ENCODE peak calls at places on chromosomes 3 and 15, in eight cellular contexts. One of them, this sample, is unnamed. For H3K9me2 and H3K36me3, the result is how much of the 10 kb centered on the place peaks cover.

GRCh38 chr3:126355777-126356372 is 1.3 kb downstream of the KLF15 start:
- DNase-seq in hepatocyte: peak
- DNase-seq in MM.1S: peak
- DNase-seq in PC-3: no peak
- DNase-seq in GM23248: peak
- DNase-seq in HCT116: peak
- DNase-seq in GM23338: peak
- DNase-seq in SK-N-SH: peak
- DNase-seq in this sample: peak

GRCh38 chr15:25797511-25798206 is 65.5 kb downstream of the ATP10A start:
- DNase-seq in hepatocyte: no peak
- DNase-seq in MM.1S: no peak
- DNase-seq in PC-3: no peak
- DNase-seq in GM23248: peak
- DNase-seq in HCT116: no peak
- DNase-seq in GM23338: no peak
- DNase-seq in SK-N-SH: peak
- DNase-seq in this sample: no peak

GRCh38 chr3:138945646-138946553 is 1.0 kb downstream of the FOXL2 start:
- DNase-seq in hepatocyte: peak
- DNase-seq in MM.1S: no peak
- DNase-seq in PC-3: no peak
- DNase-seq in GM23248: peak
- DNase-seq in HCT116: no peak
- DNase-seq in GM23338: peak
- DNase-seq in SK-N-SH: peak
- DNase-seq in this sample: no peak

GRCh38 chr3:183534249-183534648 is 21.3 kb downstream of the KLHL6 start:
- DNase-seq in hepatocyte: peak
- DNase-seq in MM.1S: no peak
- DNase-seq in PC-3: peak
- DNase-seq in GM23248: peak
- DNase-seq in HCT116: no peak
- DNase-seq in GM23338: no peak
- DNase-seq in SK-N-SH: no peak
- DNase-seq in this sample: no peak

GRCh38 chr3:38404286-38404685 is 49.4 kb upstream of the ACVR2B start:
- DNase-seq in hepatocyte: peak
- DNase-seq in MM.1S: no peak
- DNase-seq in PC-3: peak
- DNase-seq in GM23248: peak
- DNase-seq in HCT116: no peak
- DNase-seq in GM23338: no peak
- DNase-seq in SK-N-SH: no peak
- DNase-seq in this sample: no peak

GRCh38 chr3:78041486-78041885 is 1001.6 kb downstream of the ROBO2 start:
- DNase-seq in hepatocyte: no peak
- DNase-seq in MM.1S: no peak
- DNase-seq in PC-3: peak
- DNase-seq in GM23248: no peak
- DNase-seq in HCT116: no peak
- DNase-seq in GM23338: no peak
- DNase-seq in SK-N-SH: no peak
- DNase-seq in this sample: no peak

GRCh38 chr3:132563409-132564074 is 33.5 kb upstream of the ACKR4 start:
- DNase-seq in hepatocyte: no peak
- DNase-seq in MM.1S: no peak
- DNase-seq in PC-3: no peak
- DNase-seq in GM23248: no peak
- DNase-seq in HCT116: no peak
- DNase-seq in GM23338: no peak
- DNase-seq in SK-N-SH: no peak
- DNase-seq in this sample: peak

GRCh38 chr15:98505611-98506031 is 142.7 kb upstream of the IGF1R start:
- DNase-seq in hepatocyte: no peak
- DNase-seq in MM.1S: no peak
- DNase-seq in PC-3: no peak
- DNase-seq in GM23248: no peak
- DNase-seq in HCT116: no peak
- DNase-seq in GM23338: no peak
- DNase-seq in SK-N-SH: no peak
- DNase-seq in this sample: no peak

GRCh38 chr3:60086811-60087210 is 1037.0 kb upstream of the CFAP20DC start:
- DNase-seq in hepatocyte: no peak
- DNase-seq in MM.1S: no peak
- DNase-seq in PC-3: peak
- DNase-seq in GM23248: peak
- DNase-seq in HCT116: peak
- DNase-seq in GM23338: no peak
- DNase-seq in SK-N-SH: no peak
- DNase-seq in this sample: no peak

GRCh38 chr15:101498731-101499480 is 9.4 kb upstream of the PCSK6 start:
- DNase-seq in hepatocyte: no peak
- DNase-seq in MM.1S: no peak
- DNase-seq in PC-3: no peak
- DNase-seq in GM23248: no peak
- DNase-seq in HCT116: no peak
- DNase-seq in GM23338: no peak
- DNase-seq in SK-N-SH: no peak
- DNase-seq in this sample: no peak

GRCh38 chr15:25545017-25545416 is 106.2 kb upstream of the UBE3A start:
- DNase-seq in hepatocyte: no peak
- DNase-seq in MM.1S: no peak
- DNase-seq in PC-3: peak
- DNase-seq in GM23248: peak
- DNase-seq in HCT116: no peak
- DNase-seq in GM23338: no peak
- DNase-seq in SK-N-SH: no peak
- DNase-seq in this sample: no peak

GRCh38 chr15:64732156-64732860 is 43.1 kb downstream of the RBPMS2 start:
- DNase-seq in hepatocyte: peak
- DNase-seq in MM.1S: no peak
- DNase-seq in PC-3: no peak
- DNase-seq in GM23248: no peak
- DNase-seq in HCT116: no peak
- DNase-seq in GM23338: no peak
- DNase-seq in SK-N-SH: peak
- DNase-seq in this sample: no peak

GRCh38 chr15:64730151-64730550 is 45.2 kb downstream of the RBPMS2 start:
- DNase-seq in hepatocyte: no peak
- DNase-seq in MM.1S: no peak
- DNase-seq in PC-3: no peak
- DNase-seq in GM23248: no peak
- DNase-seq in HCT116: no peak
- DNase-seq in GM23338: no peak
- DNase-seq in SK-N-SH: no peak
- DNase-seq in this sample: no peak

GRCh38 chr15:64731012-64731806 is 44.2 kb downstream of the RBPMS2 start:
- DNase-seq in hepatocyte: peak
- DNase-seq in MM.1S: peak
- DNase-seq in PC-3: peak
- DNase-seq in GM23248: peak
- DNase-seq in HCT116: peak
- DNase-seq in GM23338: peak
- DNase-seq in SK-N-SH: peak
- DNase-seq in this sample: peak

GRCh38 chr15:64731807-64732151 is 43.6 kb downstream of the RBPMS2 start:
- DNase-seq in hepatocyte: no peak
- DNase-seq in MM.1S: no peak
- DNase-seq in PC-3: no peak
- DNase-seq in GM23248: no peak
- DNase-seq in HCT116: no peak
- DNase-seq in GM23338: peak
- DNase-seq in SK-N-SH: no peak
- DNase-seq in this sample: no peak
- H3K9me2 ChIP-seq in hepatocyte: under half
- H3K9me2 ChIP-seq in MM.1S: under half
- H3K9me2 ChIP-seq in PC-3: under half
- H3K9me2 ChIP-seq in GM23248: under half
- H3K9me2 ChIP-seq in HCT116: under half
- H3K9me2 ChIP-seq in GM23338: under half
- H3K9me2 ChIP-seq in SK-N-SH: under half
- H3K9me2 ChIP-seq in this sample: under half

GRCh38 chr3:8762607-8763377 is 6.6 kb downstream of the OXTR start:
- DNase-seq in hepatocyte: no peak
- DNase-seq in MM.1S: no peak
- DNase-seq in PC-3: no peak
- DNase-seq in GM23248: peak
- DNase-seq in HCT116: no peak
- DNase-seq in GM23338: no peak
- DNase-seq in SK-N-SH: no peak
- DNase-seq in this sample: no peak

GRCh38 chr3:8765528-8765927 is 3.9 kb downstream of the OXTR start:
- DNase-seq in hepatocyte: no peak
- DNase-seq in MM.1S: no peak
- DNase-seq in PC-3: no peak
- DNase-seq in GM23248: no peak
- DNase-seq in HCT116: no peak
- DNase-seq in GM23338: no peak
- DNase-seq in SK-N-SH: no peak
- DNase-seq in this sample: no peak

GRCh38 chr3:8766148-8766547 is 3.3 kb downstream of the OXTR start:
- DNase-seq in hepatocyte: no peak
- DNase-seq in MM.1S: no peak
- DNase-seq in PC-3: no peak
- DNase-seq in GM23248: no peak
- DNase-seq in HCT116: no peak
- DNase-seq in GM23338: no peak
- DNase-seq in SK-N-SH: no peak
- DNase-seq in this sample: no peak

GRCh38 chr3:8761866-8762265 is 7.5 kb downstream of the OXTR start:
- DNase-seq in hepatocyte: no peak
- DNase-seq in MM.1S: no peak
- DNase-seq in PC-3: no peak
- DNase-seq in GM23248: no peak
- DNase-seq in HCT116: no peak
- DNase-seq in GM23338: no peak
- DNase-seq in SK-N-SH: no peak
- DNase-seq in this sample: no peak

GRCh38 chr3:8764528-8764927 is 4.9 kb downstream of the OXTR start:
- DNase-seq in hepatocyte: no peak
- DNase-seq in MM.1S: no peak
- DNase-seq in PC-3: no peak
- DNase-seq in GM23248: no peak
- DNase-seq in HCT116: no peak
- DNase-seq in GM23338: no peak
- DNase-seq in SK-N-SH: no peak
- DNase-seq in this sample: no peak
- H3K36me3 ChIP-seq in hepatocyte: under half
- H3K36me3 ChIP-seq in MM.1S: under half
- H3K36me3 ChIP-seq in PC-3: under half
- H3K36me3 ChIP-seq in GM23248: under half
- H3K36me3 ChIP-seq in HCT116: under half
- H3K36me3 ChIP-seq in GM23338: under half
- H3K36me3 ChIP-seq in SK-N-SH: under half
- H3K36me3 ChIP-seq in this sample: under half

GRCh38 chr3:181915556-181915955 is 203.8 kb downstream of the SOX2 start:
- DNase-seq in hepatocyte: no peak
- DNase-seq in MM.1S: no peak
- DNase-seq in PC-3: no peak
- DNase-seq in GM23248: no peak
- DNase-seq in HCT116: no peak
- DNase-seq in GM23338: peak
- DNase-seq in SK-N-SH: no peak
- DNase-seq in this sample: no peak
- TF ChIP-seq EZH2phosphoT487 in hepatocyte: no peak
- TF ChIP-seq EZH2phosphoT487 in MM.1S: no peak
- TF ChIP-seq EZH2phosphoT487 in PC-3: no peak
- TF ChIP-seq EZH2phosphoT487 in GM23248: no peak
- TF ChIP-seq EZH2phosphoT487 in HCT116: no peak
- TF ChIP-seq EZH2phosphoT487 in GM23338: no peak
- TF ChIP-seq EZH2phosphoT487 in SK-N-SH: no peak
- TF ChIP-seq EZH2phosphoT487 in this sample: no peak

GRCh38 chr15:81349271-81349670 is 24.7 kb downstream of the TMC3 start:
- DNase-seq in hepatocyte: no peak
- DNase-seq in MM.1S: no peak
- DNase-seq in PC-3: no peak
- DNase-seq in GM23248: no peak
- DNase-seq in HCT116: no peak
- DNase-seq in GM23338: no peak
- DNase-seq in SK-N-SH: no peak
- DNase-seq in this sample: no peak
- H3K9me2 ChIP-seq in hepatocyte: under half
- H3K9me2 ChIP-seq in MM.1S: under half
- H3K9me2 ChIP-seq in PC-3: under half
- H3K9me2 ChIP-seq in GM23248: under half
- H3K9me2 ChIP-seq in HCT116: under half
- H3K9me2 ChIP-seq in GM23338: under half
- H3K9me2 ChIP-seq in SK-N-SH: under half
- H3K9me2 ChIP-seq in this sample: under half

GRCh38 chr3:52253314-52254260 is 8.0 kb downstream of the PPM1M start:
- DNase-seq in hepatocyte: peak
- DNase-seq in MM.1S: peak
- DNase-seq in PC-3: no peak
- DNase-seq in GM23248: peak
- DNase-seq in HCT116: no peak
- DNase-seq in GM23338: no peak
- DNase-seq in SK-N-SH: no peak
- DNase-seq in this sample: peak
- H3K36me3 ChIP-seq in hepatocyte: under half
- H3K36me3 ChIP-seq in MM.1S: under half
- H3K36me3 ChIP-seq in PC-3: half or more
- H3K36me3 ChIP-seq in GM23248: under half
- H3K36me3 ChIP-seq in HCT116: under half
- H3K36me3 ChIP-seq in GM23338: under half
- H3K36me3 ChIP-seq in SK-N-SH: under half
- H3K36me3 ChIP-seq in this sample: half or more

This sample was measured in OCI-LY7.